ENCODE peak calls at places on chromosomes 6 and 20, in ten cellular contexts. One of them, this sample, is unnamed.

GRCh38 chr6:117907600-117908245 is 659 bp downstream of the SLC35F1 start:
- DNase-seq in RWPE1: no peak
- DNase-seq in B cell: peak
- DNase-seq in K562: no peak
- DNase-seq in epithelial cell of esophagus: peak
- DNase-seq in tibial artery: no peak
- DNase-seq in adrenal gland: no peak
- DNase-seq in H9: peak
- DNase-seq in foreskin fibroblast: no peak
- DNase-seq in WTC11: peak
- DNase-seq in this sample: no peak

GRCh38 chr6:13302751-13303667 is 25.3 kb downstream of the TBC1D7 start:
- DNase-seq in RWPE1: peak
- DNase-seq in B cell: peak
- DNase-seq in K562: peak
- DNase-seq in epithelial cell of esophagus: peak
- DNase-seq in tibial artery: peak
- DNase-seq in adrenal gland: peak
- DNase-seq in H9: no peak
- DNase-seq in foreskin fibroblast: peak
- DNase-seq in WTC11: no peak
- DNase-seq in this sample: peak

GRCh38 chr6:41733349-41733706 is 2.1 kb downstream of the TFEB start:
- DNase-seq in RWPE1: no peak
- DNase-seq in B cell: no peak
- DNase-seq in K562: no peak
- DNase-seq in epithelial cell of esophagus: no peak
- DNase-seq in tibial artery: no peak
- DNase-seq in adrenal gland: no peak
- DNase-seq in H9: no peak
- DNase-seq in foreskin fibroblast: no peak
- DNase-seq in WTC11: no peak
- DNase-seq in this sample: no peak

GRCh38 chr20:51871943-51872342 is 69.6 kb upstream of the SALL4 start:
- DNase-seq in RWPE1: no peak
- DNase-seq in B cell: no peak
- DNase-seq in K562: no peak
- DNase-seq in epithelial cell of esophagus: no peak
- DNase-seq in tibial artery: no peak
- DNase-seq in adrenal gland: no peak
- DNase-seq in H9: no peak
- DNase-seq in foreskin fibroblast: no peak
- DNase-seq in WTC11: no peak
- DNase-seq in this sample: no peak

GRCh38 chr6:52388790-52389189 is 26.8 kb downstream of the PAQR8 start:
- DNase-seq in RWPE1: no peak
- DNase-seq in B cell: no peak
- DNase-seq in K562: no peak
- DNase-seq in epithelial cell of esophagus: no peak
- DNase-seq in tibial artery: no peak
- DNase-seq in adrenal gland: no peak
- DNase-seq in H9: no peak
- DNase-seq in foreskin fibroblast: no peak
- DNase-seq in WTC11: no peak
- DNase-seq in this sample: no peak

GRCh38 chr6:122651031-122651430 is 40.8 kb downstream of the PKIB start:
- DNase-seq in RWPE1: no peak
- DNase-seq in B cell: no peak
- DNase-seq in K562: no peak
- DNase-seq in epithelial cell of esophagus: no peak
- DNase-seq in tibial artery: no peak
- DNase-seq in adrenal gland: no peak
- DNase-seq in H9: no peak
- DNase-seq in foreskin fibroblast: no peak
- DNase-seq in WTC11: no peak
- DNase-seq in this sample: no peak

GRCh38 chr6:138293996-138294395 is 75.7 kb upstream of the PBOV1 start:
- DNase-seq in RWPE1: no peak
- DNase-seq in B cell: no peak
- DNase-seq in K562: no peak
- DNase-seq in epithelial cell of esophagus: no peak
- DNase-seq in tibial artery: no peak
- DNase-seq in adrenal gland: no peak
- DNase-seq in H9: no peak
- DNase-seq in foreskin fibroblast: no peak
- DNase-seq in WTC11: no peak
- DNase-seq in this sample: no peak

GRCh38 chr20:13221673-13222318 is 722 bp downstream of the ISM1 start:
- DNase-seq in RWPE1: peak
- DNase-seq in B cell: peak
- DNase-seq in K562: no peak
- DNase-seq in epithelial cell of esophagus: peak
- DNase-seq in tibial artery: peak
- DNase-seq in adrenal gland: peak
- DNase-seq in H9: peak
- DNase-seq in foreskin fibroblast: peak
- DNase-seq in WTC11: peak
- DNase-seq in this sample: no peak

GRCh38 chr6:159126590-159126989 is 42.6 kb upstream of the FNDC1 start:
- DNase-seq in RWPE1: no peak
- DNase-seq in B cell: no peak
- DNase-seq in K562: no peak
- DNase-seq in epithelial cell of esophagus: no peak
- DNase-seq in tibial artery: no peak
- DNase-seq in adrenal gland: peak
- DNase-seq in H9: no peak
- DNase-seq in foreskin fibroblast: no peak
- DNase-seq in WTC11: no peak
- DNase-seq in this sample: no peak

GRCh38 chr20:3758566-3758965 is 9.0 kb downstream of the ADISSP start:
- DNase-seq in RWPE1: no peak
- DNase-seq in B cell: no peak
- DNase-seq in K562: no peak
- DNase-seq in epithelial cell of esophagus: no peak
- DNase-seq in tibial artery: no peak
- DNase-seq in adrenal gland: no peak
- DNase-seq in H9: no peak
- DNase-seq in foreskin fibroblast: no peak
- DNase-seq in WTC11: no peak
- DNase-seq in this sample: no peak

GRCh38 chr20:10476319-10476724 is 41.2 kb downstream of the SLX4IP start:
- DNase-seq in RWPE1: no peak
- DNase-seq in B cell: peak
- DNase-seq in K562: peak
- DNase-seq in epithelial cell of esophagus: no peak
- DNase-seq in tibial artery: peak
- DNase-seq in adrenal gland: no peak
- DNase-seq in H9: no peak
- DNase-seq in foreskin fibroblast: peak
- DNase-seq in WTC11: no peak
- DNase-seq in this sample: peak

GRCh38 chr6:133774356-133774755 is 114.6 kb upstream of the TCF21 start:
- DNase-seq in RWPE1: peak
- DNase-seq in B cell: no peak
- DNase-seq in K562: no peak
- DNase-seq in epithelial cell of esophagus: peak
- DNase-seq in tibial artery: no peak
- DNase-seq in adrenal gland: no peak
- DNase-seq in H9: no peak
- DNase-seq in foreskin fibroblast: peak
- DNase-seq in WTC11: no peak
- DNase-seq in this sample: no peak

GRCh38 chr6:43511824-43512415 is 1.8 kb upstream of the LRRC73 start:
- DNase-seq in RWPE1: no peak
- DNase-seq in B cell: no peak
- DNase-seq in K562: no peak
- DNase-seq in epithelial cell of esophagus: no peak
- DNase-seq in tibial artery: no peak
- DNase-seq in adrenal gland: no peak
- DNase-seq in H9: no peak
- DNase-seq in foreskin fibroblast: no peak
- DNase-seq in WTC11: no peak
- DNase-seq in this sample: no peak

GRCh38 chr6:167839755-167840154 is 13.0 kb downstream of the AFDN start:
- DNase-seq in RWPE1: no peak
- DNase-seq in B cell: no peak
- DNase-seq in K562: no peak
- DNase-seq in epithelial cell of esophagus: no peak
- DNase-seq in tibial artery: no peak
- DNase-seq in adrenal gland: no peak
- DNase-seq in H9: no peak
- DNase-seq in foreskin fibroblast: no peak
- DNase-seq in WTC11: no peak
- DNase-seq in this sample: no peak

GRCh38 chr20:53262294-53262840 is 290.2 kb downstream of the TSHZ2 start:
- DNase-seq in RWPE1: peak
- DNase-seq in B cell: no peak
- DNase-seq in K562: no peak
- DNase-seq in epithelial cell of esophagus: peak
- DNase-seq in tibial artery: no peak
- DNase-seq in adrenal gland: no peak
- DNase-seq in H9: no peak
- DNase-seq in foreskin fibroblast: no peak
- DNase-seq in WTC11: no peak
- DNase-seq in this sample: no peak
- TF ChIP-seq CTCF in RWPE1: no peak
- TF ChIP-seq CTCF in B cell: no peak
- TF ChIP-seq CTCF in K562: no peak
- TF ChIP-seq CTCF in epithelial cell of esophagus: no peak
- TF ChIP-seq CTCF in tibial artery: no peak
- TF ChIP-seq CTCF in adrenal gland: no peak
- TF ChIP-seq CTCF in H9: no peak
- TF ChIP-seq CTCF in foreskin fibroblast: no peak
- TF ChIP-seq CTCF in WTC11: no peak
- TF ChIP-seq CTCF in this sample: no peak

GRCh38 chr20:911882-912600 is 4.1 kb downstream of the ANGPT4 start:
- DNase-seq in RWPE1: no peak
- DNase-seq in B cell: no peak
- DNase-seq in K562: no peak
- DNase-seq in epithelial cell of esophagus: no peak
- DNase-seq in tibial artery: no peak
- DNase-seq in adrenal gland: no peak
- DNase-seq in H9: peak
- DNase-seq in foreskin fibroblast: no peak
- DNase-seq in WTC11: peak
- DNase-seq in this sample: no peak
- TF ChIP-seq CTCF in RWPE1: no peak
- TF ChIP-seq CTCF in B cell: no peak
- TF ChIP-seq CTCF in K562: peak
- TF ChIP-seq CTCF in epithelial cell of esophagus: no peak
- TF ChIP-seq CTCF in tibial artery: no peak
- TF ChIP-seq CTCF in adrenal gland: no peak
- TF ChIP-seq CTCF in H9: peak
- TF ChIP-seq CTCF in foreskin fibroblast: no peak
- TF ChIP-seq CTCF in WTC11: no peak
- TF ChIP-seq CTCF in this sample: no peak

GRCh38 chr20:59425572-59425971 is 125.2 kb downstream of the EDN3 start:
- DNase-seq in RWPE1: no peak
- DNase-seq in B cell: no peak
- DNase-seq in K562: no peak
- DNase-seq in epithelial cell of esophagus: no peak
- DNase-seq in tibial artery: no peak
- DNase-seq in adrenal gland: no peak
- DNase-seq in H9: no peak
- DNase-seq in foreskin fibroblast: no peak
- DNase-seq in WTC11: no peak
- DNase-seq in this sample: no peak

GRCh38 chr20:59431014-59431413 is 130.6 kb downstream of the EDN3 start:
- DNase-seq in RWPE1: no peak
- DNase-seq in B cell: no peak
- DNase-seq in K562: no peak
- DNase-seq in epithelial cell of esophagus: no peak
- DNase-seq in tibial artery: no peak
- DNase-seq in adrenal gland: no peak
- DNase-seq in H9: no peak
- DNase-seq in foreskin fibroblast: no peak
- DNase-seq in WTC11: no peak
- DNase-seq in this sample: no peak

GRCh38 chr20:59428006-59428405 is 127.6 kb downstream of the EDN3 start:
- DNase-seq in RWPE1: no peak
- DNase-seq in B cell: no peak
- DNase-seq in K562: no peak
- DNase-seq in epithelial cell of esophagus: no peak
- DNase-seq in tibial artery: no peak
- DNase-seq in adrenal gland: no peak
- DNase-seq in H9: no peak
- DNase-seq in foreskin fibroblast: no peak
- DNase-seq in WTC11: no peak
- DNase-seq in this sample: no peak

GRCh38 chr20:59424976-59425375 is 124.6 kb downstream of the EDN3 start:
- DNase-seq in RWPE1: no peak
- DNase-seq in B cell: no peak
- DNase-seq in K562: no peak
- DNase-seq in epithelial cell of esophagus: no peak
- DNase-seq in tibial artery: no peak
- DNase-seq in adrenal gland: no peak
- DNase-seq in H9: no peak
- DNase-seq in foreskin fibroblast: no peak
- DNase-seq in WTC11: no peak
- DNase-seq in this sample: no peak

GRCh38 chr20:59428441-59429205 is 128.2 kb downstream of the EDN3 start:
- DNase-seq in RWPE1: no peak
- DNase-seq in B cell: no peak
- DNase-seq in K562: no peak
- DNase-seq in epithelial cell of esophagus: no peak
- DNase-seq in tibial artery: no peak
- DNase-seq in adrenal gland: no peak
- DNase-seq in H9: no peak
- DNase-seq in foreskin fibroblast: no peak
- DNase-seq in WTC11: no peak
- DNase-seq in this sample: no peak
- TF ChIP-seq CTCF in RWPE1: no peak
- TF ChIP-seq CTCF in B cell: peak
- TF ChIP-seq CTCF in K562: peak
- TF ChIP-seq CTCF in epithelial cell of esophagus: no peak
- TF ChIP-seq CTCF in tibial artery: no peak
- TF ChIP-seq CTCF in adrenal gland: no peak
- TF ChIP-seq CTCF in H9: peak
- TF ChIP-seq CTCF in foreskin fibroblast: no peak
- TF ChIP-seq CTCF in WTC11: no peak
- TF ChIP-seq CTCF in this sample: peak

GRCh38 chr6:77740380-77740779 is 87.5 kb downstream of the MEI4 start:
- DNase-seq in RWPE1: peak
- DNase-seq in B cell: no peak
- DNase-seq in K562: peak
- DNase-seq in epithelial cell of esophagus: peak
- DNase-seq in tibial artery: no peak
- DNase-seq in adrenal gland: no peak
- DNase-seq in H9: no peak
- DNase-seq in foreskin fibroblast: peak
- DNase-seq in WTC11: no peak
- DNase-seq in this sample: no peak
- TF ChIP-seq CTCF in RWPE1: peak
- TF ChIP-seq CTCF in B cell: peak
- TF ChIP-seq CTCF in K562: no peak
- TF ChIP-seq CTCF in epithelial cell of esophagus: peak
- TF ChIP-seq CTCF in tibial artery: peak
- TF ChIP-seq CTCF in adrenal gland: peak
- TF ChIP-seq CTCF in H9: peak
- TF ChIP-seq CTCF in foreskin fibroblast: peak
- TF ChIP-seq CTCF in WTC11: no peak
- TF ChIP-seq CTCF in this sample: peak